ENCODE peak calls at places on chromosome 11, in five cellular contexts. N, J, U, I and S are unnamed samples.

GRCh38 chr11:29312817-29313216 is 704.0 kb downstream of the KCNA4 start:
- ATAC-seq in J (no peak), I (no peak), N (no peak), U (no peak), S (no peak)

GRCh38 chr11:126403039-126403438 is 47.6 kb downstream of the ST3GAL4 start:
- ATAC-seq in J (no peak), N (no peak), I (no peak), U (no peak), S (peak)

GRCh38 chr11:69269926-69270697 is 23.8 kb upstream of the MYEOV start:
- ATAC-seq in I (no peak), N (no peak), J (no peak), U (no peak), S (no peak)

GRCh38 chr11:4891996-4892640 is 10.4 kb downstream of the OR51T1 start:
- ATAC-seq in I (no peak), N (no peak), U (no peak), J (peak), S (no peak)

GRCh38 chr11:10581481-10582019 is 13.1 kb upstream of the LYVE1 start:
- ATAC-seq in U (peak), N (no peak), J (peak), I (peak), S (peak)

GRCh38 chr11:17506314-17506713 is 29.7 kb upstream of the ABCC8 start:
- ATAC-seq in J (no peak), U (no peak), N (no peak), I (no peak), S (no peak)

GRCh38 chr11:111148953-111149352 is 96.6 kb upstream of the POU2AF2 start:
- ATAC-seq in J (peak), I (no peak), N (no peak), U (no peak), S (peak)

GRCh38 chr11:123055132-123055924 is 6.6 kb downstream of the HSPA8 start:
- ATAC-seq in N (no peak), I (no peak), J (no peak), U (no peak), S (no peak)

GRCh38 chr11:34732831-34733230 is 111.9 kb downstream of the EHF start:
- ATAC-seq in J (no peak), U (no peak), N (peak), I (no peak), S (no peak)

GRCh38 chr11:123227763-123228488 is 32.9 kb upstream of the CLMP start:
- ATAC-seq in J (no peak), N (no peak), U (peak), I (no peak), S (no peak)

GRCh38 chr11:35677904-35678303 is 15.3 kb downstream of the TRIM44 start:
- ATAC-seq in N (no peak), J (no peak), I (no peak), U (no peak), S (no peak)

GRCh38 chr11:79309402-79309801 is 131.4 kb downstream of the TENM4 start:
- ATAC-seq in I (no peak), U (no peak), J (no peak), N (no peak), S (no peak)

GRCh38 chr11:7671347-7671746 is 2.0 kb downstream of the CYB5R2 start:
- ATAC-seq in I (no peak), N (peak), J (no peak), U (no peak), S (no peak)

DNA sequence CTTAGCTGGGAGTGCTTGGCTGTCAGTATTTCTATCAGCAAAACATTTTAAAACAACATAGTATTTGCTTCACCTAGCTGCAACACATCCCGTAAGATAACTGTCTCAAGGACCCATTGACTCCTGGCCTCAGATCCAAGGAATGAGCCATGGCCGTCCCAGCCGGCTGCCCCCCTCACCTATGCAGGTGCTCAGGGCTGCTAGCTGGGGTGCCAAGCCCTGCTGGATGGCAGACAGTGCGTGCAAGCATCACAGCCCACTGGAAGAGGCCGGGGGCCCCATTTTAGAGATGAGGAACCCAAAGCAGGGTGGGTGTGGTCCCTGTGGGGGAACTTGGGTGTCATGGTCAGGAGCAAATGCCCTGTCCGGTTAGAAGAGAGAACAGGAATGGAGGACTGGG is 8.5 kb downstream of the PSMC3 start:
- ATAC-seq in U (no peak), I (no peak), J (no peak), N (no peak), S (no peak)
- TF ChIP-seq POLR2A in U (no peak), I (no peak), J (no peak), N (peak), S (no peak)

GRCh38 chr11:125062931-125063428 is at the start of gene SLC37A2:
- ATAC-seq in N (peak), U (peak), J (peak), I (peak), S (peak)
- TF ChIP-seq POLR2A in N (no peak), U (peak), J (no peak), I (peak), S (peak)

DNA sequence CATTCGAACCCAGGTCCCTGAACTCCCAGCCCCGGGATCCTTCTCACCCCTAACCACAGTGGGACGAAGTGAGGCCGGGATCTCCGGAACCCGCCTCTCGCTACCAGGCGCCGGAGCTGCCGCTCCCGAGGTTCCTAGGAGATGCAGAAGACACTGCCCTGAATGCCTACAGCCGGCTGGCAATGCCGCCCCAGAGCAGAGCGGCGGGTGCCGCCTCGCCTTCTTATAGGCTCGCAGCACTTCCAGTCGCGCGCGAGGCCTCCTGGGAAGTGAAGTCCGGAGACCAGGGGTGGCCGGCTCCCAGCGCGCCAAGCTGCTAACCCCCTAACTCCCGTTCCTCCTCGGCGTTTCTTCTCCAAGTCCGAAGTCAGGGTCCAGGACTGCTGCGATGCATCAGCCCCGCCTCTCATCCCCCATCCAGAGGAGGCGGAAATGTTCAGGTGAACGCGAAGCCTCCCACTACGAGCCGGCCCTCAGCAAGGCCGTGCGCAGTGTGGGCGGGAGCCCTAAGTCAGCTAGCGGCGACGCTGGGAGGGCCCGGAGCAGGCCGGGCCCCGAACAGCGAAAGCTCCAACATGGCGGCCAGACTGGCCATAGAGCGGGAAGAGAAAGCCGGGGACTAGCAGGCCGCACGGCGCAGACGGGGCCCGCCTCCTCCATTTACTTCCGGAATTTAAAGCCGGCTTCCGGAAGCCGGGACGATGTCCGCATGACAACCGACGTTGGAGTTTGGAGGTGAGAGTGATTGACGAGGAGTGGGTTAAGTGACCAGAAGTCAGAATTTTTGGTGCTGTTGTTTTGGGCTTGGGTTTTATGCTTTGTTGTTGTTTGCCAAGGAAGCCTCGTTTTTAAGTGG is at the start of the genes CYB561A3 and TMEM138:
- ATAC-seq in U (peak), I (peak), N (peak), J (peak), S (peak)
- TF ChIP-seq POLR2A in U (peak), I (peak), N (peak), J (peak), S (peak)

DNA sequence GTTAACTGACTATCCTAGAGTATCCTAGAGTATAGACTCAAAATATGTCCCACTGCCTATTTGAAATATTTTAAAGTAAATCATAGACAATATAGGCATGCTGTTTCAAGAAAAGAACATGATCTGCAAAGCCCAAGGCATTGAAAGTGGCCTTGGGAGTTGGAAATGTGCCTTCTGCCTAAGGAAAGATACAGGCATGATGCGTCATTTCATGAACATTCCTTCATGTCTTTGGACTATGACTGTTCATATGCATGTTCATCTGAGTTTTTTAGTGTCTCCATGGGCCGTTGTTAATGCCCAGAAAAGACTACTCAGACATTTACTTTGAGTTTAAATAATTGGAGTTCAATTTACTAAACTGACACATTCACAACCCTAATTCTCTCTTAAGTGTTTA is 69.7 kb upstream of the PRDM11 start:
- ATAC-seq in U (no peak), I (no peak), J (no peak), N (no peak), S (no peak)
- TF ChIP-seq POLR2A in U (no peak), I (no peak), J (no peak), N (no peak), S (no peak)

GRCh38 chr11:112321521-112322172 is 61.0 kb upstream of the PLET1 start:
- ATAC-seq in U (peak), N (no peak), I (peak), J (peak), S (no peak)

GRCh38 chr11:112318193-112318592 is 57.5 kb upstream of the PLET1 start:
- ATAC-seq in I (no peak), U (no peak), N (no peak), J (peak), S (peak)

GRCh38 chr11:112318661-112319060 is 58.0 kb upstream of the PLET1 start:
- ATAC-seq in J (no peak), I (no peak), N (no peak), U (no peak), S (no peak)

GRCh38 chr11:112320668-112321067 is 60.0 kb upstream of the PLET1 start:
- ATAC-seq in U (peak), J (peak), N (peak), I (no peak), S (peak)

GRCh38 chr11:112322173-112322813 is 61.6 kb upstream of the PLET1 start:
- ATAC-seq in I (no peak), J (no peak), U (peak), N (no peak), S (no peak)
- TF ChIP-seq POLR2A in I (no peak), J (no peak), U (no peak), N (no peak), S (no peak)

GRCh38 chr11:1567721-1568100 is 4.4 kb downstream of the DUSP8 start:
- ATAC-seq in I (no peak), J (no peak), N (no peak), U (no peak), S (no peak)

GRCh38 chr11:1565173-1565903 is 6.7 kb downstream of the DUSP8 start:
- ATAC-seq in U (no peak), I (peak), J (no peak), N (no peak), S (no peak)

GRCh38 chr11:1567052-1567720 is 4.9 kb downstream of the DUSP8 start:
- ATAC-seq in J (no peak), I (no peak), N (peak), U (no peak), S (no peak)

GRCh38 chr11:1565904-1566247 is 6.2 kb downstream of the DUSP8 start:
- ATAC-seq in N (no peak), J (no peak), U (no peak), I (no peak), S (no peak)

GRCh38 chr11:1566381-1567051 is 5.6 kb downstream of the DUSP8 start:
- ATAC-seq in N (peak), J (no peak), I (no peak), U (no peak), S (no peak)
- TF ChIP-seq POLR2A in N (no peak), J (no peak), I (no peak), U (no peak), S (no peak)

GRCh38 chr11:27545946-27546345 is 39.4 kb upstream of the LIN7C start:
- ATAC-seq in I (no peak), J (no peak), N (no peak), U (peak), S (no peak)
- TF ChIP-seq POLR2A in I (no peak), J (no peak), N (no peak), U (no peak), S (no peak)

GRCh38 chr11:96254087-96254486 is 88.9 kb downstream of the MAML2 start:
- ATAC-seq in N (no peak), I (no peak), U (peak), J (peak), S (no peak)
- TF ChIP-seq POLR2A in N (no peak), I (no peak), U (no peak), J (no peak), S (no peak)